ENCODE peak calls at places on chromosomes 7 and 10, in four cellular contexts. K is stomach, A is upper lobe of left lung, Q is esophagus muscularis mucosa. I is an unnamed sample.

GRCh38 chr10:18136056-18136916 is 3.9 kb upstream of the CACNB2 start:
- DNase-seq in A (no peak), Q (no peak), K (no peak), I (no peak)

GRCh38 chr10:110762109-110762848 is 109.4 kb upstream of the PDCD4 start:
- DNase-seq in K (no peak), A (no peak), Q (no peak), I (no peak)

GRCh38 chr7:108145401-108145800 is 15.2 kb upstream of the LAMB4 start:
- DNase-seq in A (no peak), K (no peak), Q (no peak), I (no peak)

GRCh38 chr7:149097088-149097487 is 6.6 kb upstream of the ZNF786 start:
- DNase-seq in A (no peak), Q (no peak), K (no peak), I (no peak)

GRCh38 chr10:110326351-110327032 is 21.8 kb upstream of the SMNDC1 start:
- DNase-seq in A (no peak), K (no peak), Q (no peak), I (no peak)

GRCh38 chr10:32577448-32577847 is 131.5 kb downstream of the CCDC7 start:
- DNase-seq in A (no peak), Q (no peak), K (no peak), I (no peak)

GRCh38 chr10:11245510-11245909 is 227.8 kb downstream of the CELF2 start:
- DNase-seq in A (no peak), K (no peak), Q (no peak), I (no peak)

GRCh38 chr10:80894797-80895467 is 357.2 kb downstream of the SH2D4B start:
- DNase-seq in Q (no peak), K (no peak), A (no peak), I (no peak)

GRCh38 chr10:42551582-42552187 is 86.7 kb downstream of the ZNF33B start:
- DNase-seq in Q (no peak), K (no peak), A (no peak), I (no peak)

GRCh38 chr10:21989453-21990154 is 13.9 kb downstream of the DNAJC1 start:
- DNase-seq in K (peak; percentile 42), Q (no peak), A (peak; percentile 52), I (no peak)

GRCh38 chr7:75793676-75794075 is 19.9 kb downstream of the CCL24 start:
- DNase-seq in A (no peak), K (no peak), Q (no peak), I (no peak)

GRCh38 chr7:116674508-116675173 is 2.6 kb downstream of the MET start:
- DNase-seq in K (no peak), A (no peak), Q (no peak), I (no peak)

GRCh38 chr10:112490543-112490942 is 43.5 kb downstream of the VTI1A start:
- DNase-seq in K (peak; percentile 79), Q (no peak), A (peak; percentile 49), I (no peak)

GRCh38 chr7:81190997-81191747 is 272.3 kb upstream of the SEMA3C start:
- DNase-seq in A (no peak), Q (no peak), K (no peak), I (no peak)

GRCh38 chr10:130847170-130847569 is 464.4 kb downstream of the TCERG1L start:
- DNase-seq in A (no peak), K (no peak), Q (no peak), I (no peak)

GRCh38 chr10:116159197-116159596 is 113.8 kb downstream of the GFRA1 start:
- DNase-seq in K (no peak), A (no peak), Q (no peak), I (no peak)

GRCh38 chr10:34916368-34916767 is 101.3 kb upstream of the PARD3 start:
- DNase-seq in Q (no peak), K (no peak), A (no peak), I (peak; percentile 13)

GRCh38 chr7:101604331-101604933 is 24.7 kb downstream of the MYL10 start:
- DNase-seq in Q (no peak), K (no peak), A (no peak), I (no peak)

GRCh38 chr7:149662591-149663095 is 110.7 kb downstream of the ZNF467 start:
- DNase-seq in A (peak; percentile 62), K (peak; percentile 84), Q (no peak), I (peak; percentile 69)

GRCh38 chr7:148334959-148335577 is 255.5 kb upstream of the C7orf33 start:
- DNase-seq in K (no peak), A (no peak), Q (no peak), I (no peak)

GRCh38 chr7:99155207-99155606 is 11.3 kb upstream of the SMURF1 start:
- DNase-seq in Q (peak; percentile 14), K (no peak), A (no peak), I (no peak)

GRCh38 chr10:119374236-119374635 is 166.9 kb downstream of the GRK5 start:
- DNase-seq in A (no peak), Q (no peak), K (no peak), I (no peak)

GRCh38 chr7:31776616-31777015 is 89.6 kb downstream of the PPP1R17 start:
- DNase-seq in Q (no peak), A (no peak), K (no peak), I (no peak)

GRCh38 chr7:137269240-137269639 is 74.3 kb downstream of the PTN start:
- DNase-seq in Q (no peak), A (no peak), K (no peak), I (no peak)

GRCh38 chr7:25614415-25614814 is 386.1 kb upstream of the NPVF start:
- DNase-seq in Q (peak; percentile 57), K (no peak), A (no peak), I (no peak)

GRCh38 chr10:111175786-111176185 is 99.0 kb downstream of the ADRA2A start:
- DNase-seq in K (no peak), Q (no peak), A (no peak), I (no peak)

GRCh38 chr10:46050956-46051355 is 4.9 kb upstream of the MSMB start:
- DNase-seq in A (no peak), Q (no peak), K (no peak), I (no peak)

GRCh38 chr10:78700413-78700812 is 368.4 kb upstream of the ZMIZ1 start:
- DNase-seq in Q (no peak), K (peak; percentile 40), A (no peak), I (no peak)

DNA sequence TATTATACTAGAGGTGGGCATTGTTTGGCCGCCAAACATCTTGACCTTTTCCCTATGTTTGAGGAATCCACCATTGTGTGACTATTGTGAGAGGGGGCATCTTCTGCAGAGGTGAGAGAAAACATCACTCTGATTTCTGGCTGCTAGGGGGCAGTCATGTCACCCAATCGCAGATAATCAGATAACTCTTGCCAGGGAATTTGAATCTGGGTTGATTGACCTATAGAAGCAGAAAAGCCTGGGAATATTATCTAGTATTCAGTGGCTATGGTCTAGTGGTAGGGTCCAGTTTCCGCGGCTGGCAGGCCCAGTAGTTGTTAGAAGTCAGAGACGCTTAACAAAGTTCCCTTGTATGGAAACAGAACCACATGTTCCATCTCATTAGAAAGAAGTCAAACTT is 808.5 kb downstream of the PHTF2 start:
- DNase-seq in A (no peak), Q (no peak), K (no peak), I (no peak)
- TF ChIP-seq CTCF in A (no peak), Q (no peak), K (no peak), I (no peak)

DNA sequence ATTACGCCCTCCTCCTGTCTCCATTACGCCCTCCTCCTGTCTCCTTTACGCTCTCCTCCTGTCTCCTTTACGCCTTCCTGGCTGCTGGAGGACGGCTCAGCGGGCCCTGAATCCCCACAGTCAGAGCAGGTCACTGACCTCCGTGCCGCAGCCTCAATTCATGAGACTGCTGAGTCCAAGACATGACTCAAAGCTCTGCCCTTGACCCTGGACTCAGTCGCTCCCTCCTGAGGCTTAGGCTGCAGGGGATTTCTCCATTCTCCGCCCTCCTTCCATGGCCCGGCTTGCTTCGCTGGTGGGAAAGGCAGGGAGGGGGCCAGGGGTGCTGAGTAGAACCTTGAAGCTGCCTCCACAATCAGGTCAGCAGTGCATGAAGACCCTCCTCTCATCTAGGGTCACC is 21.0 kb upstream of the FOXL3 start:
- DNase-seq in A (no peak), Q (no peak), K (no peak), I (no peak)
- H3K9me3 ChIP-seq in A (peaks cover 15% of the 10 kb centered on the region), Q (peaks cover 13% of the 10 kb centered on the region), K (peaks cover 15% of the 10 kb centered on the region), I (no peaks in the 10 kb centered on the region)

GRCh38 chr7:66211429-66211828 is 6.3 kb downstream of the TPST1 start:
- DNase-seq in K (no peak), A (no peak), Q (no peak), I (no peak)

GRCh38 chr7:66216687-66217086 is 11.6 kb downstream of the TPST1 start:
- DNase-seq in Q (no peak), A (no peak), K (no peak), I (no peak)

GRCh38 chr7:66213637-66214036 is 8.5 kb downstream of the TPST1 start:
- DNase-seq in Q (no peak), K (no peak), A (no peak), I (no peak)
- TF ChIP-seq EP300 in Q (no peak), K (no peak), A (no peak), I (no peak)

GRCh38 chr7:42214063-42214679 is 22.8 kb downstream of the GLI3 start:
- DNase-seq in K (no peak), Q (no peak), A (no peak), I (no peak)
- TF ChIP-seq CTCF in K (no peak), Q (no peak), A (no peak), I (no peak)

DNA sequence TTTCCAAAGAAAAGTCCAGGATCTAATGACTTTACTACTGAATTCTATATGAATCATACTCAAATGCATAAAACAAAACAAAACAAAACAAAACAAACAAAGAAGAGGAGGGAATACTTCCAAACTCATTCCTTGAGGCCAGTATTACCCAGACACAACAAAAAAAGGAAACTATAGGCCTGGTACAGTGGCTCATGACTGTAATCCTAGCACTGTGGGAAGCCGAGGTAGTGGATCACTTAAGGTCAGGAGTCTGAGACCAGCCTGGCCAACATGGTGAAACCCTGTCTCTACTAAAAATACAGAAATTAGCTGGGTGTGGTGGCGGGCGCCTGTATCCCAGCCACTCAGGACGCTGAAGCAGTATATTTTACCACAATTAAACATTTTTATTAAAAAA is 114.6 kb downstream of the NRBF2 start:
- DNase-seq in K (no peak), A (no peak), Q (no peak), I (no peak)
- H3K9me3 ChIP-seq in K (no peaks in the 10 kb centered on the region), A (no peaks in the 10 kb centered on the region), Q (no peaks in the 10 kb centered on the region), I (no peaks in the 10 kb centered on the region)

DNA sequence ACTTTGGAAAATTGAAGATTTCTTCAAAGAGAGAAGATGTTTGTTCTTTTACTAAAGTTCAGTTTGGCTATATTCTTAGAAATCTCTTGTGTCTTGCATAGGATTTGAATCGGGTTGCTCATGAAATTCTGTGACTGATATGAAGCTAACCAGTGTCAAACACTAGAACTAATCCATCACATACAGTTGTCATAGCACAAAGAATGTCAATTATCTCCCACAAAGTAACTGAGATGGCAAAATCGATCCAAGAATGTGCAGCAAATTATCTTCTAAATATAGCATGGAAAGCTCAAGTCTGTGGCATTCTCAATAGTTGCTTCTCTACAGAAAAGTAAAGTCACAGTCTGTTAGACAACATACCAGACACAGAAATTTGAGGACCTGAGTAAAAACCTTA is 768.1 kb upstream of the LRRN3 start:
- DNase-seq in K (no peak), A (no peak), Q (no peak), I (no peak)
- TF ChIP-seq EP300 in K (no peak), A (no peak), Q (no peak), I (no peak)

GRCh38 chr7:139059905-139060304 is 24.1 kb upstream of the ZC3HAV1L start:
- DNase-seq in A (no peak), K (no peak), Q (no peak), I (no peak)

GRCh38 chr7:139054101-139054500 is 18.3 kb upstream of the ZC3HAV1L start:
- DNase-seq in A (no peak), K (no peak), Q (no peak), I (no peak)

GRCh38 chr7:139051655-139052054 is 15.8 kb upstream of the ZC3HAV1L start:
- DNase-seq in A (no peak), Q (no peak), K (no peak), I (no peak)

GRCh38 chr7:139058963-139059362 is 23.1 kb upstream of the ZC3HAV1L start:
- DNase-seq in Q (no peak), K (no peak), A (no peak), I (no peak)

GRCh38 chr7:139055674-139056073 is 19.8 kb upstream of the ZC3HAV1L start:
- DNase-seq in A (no peak), Q (no peak), K (no peak), I (no peak)
- TF ChIP-seq CTCF in A (no peak), Q (no peak), K (no peak), I (no peak)

I was measured in suprapubic skin.